ENCODE peak calls at places on chromosomes 12 and 14, in nine cellular contexts. Z, Q, M, C, R, I, P, J and O are unnamed samples.
A peak's percentile ranks its signal among the peaks of the same experiment; 100 is the strongest.

GRCh38 chr14:102523200-102524025 is 13.8 kb upstream of the ANKRD9 start:
- DNase-seq in Z (no peak), Q (peak; percentile 66), M (no peak), C (no peak), R (no peak), I (no peak), P (no peak), J (no peak), O (no peak)

GRCh38 chr12:3224530-3224903 is 147.3 kb downstream of the TSPAN9 start:
- DNase-seq in Z (no peak), Q (peak; percentile 65), M (no peak), C (no peak), R (no peak), I (no peak), P (no peak), J (no peak), O (no peak)

GRCh38 chr14:66496911-66497310 is 10.7 kb downstream of the CCDC196 start:
- DNase-seq in Z (no peak), Q (no peak), M (no peak), C (no peak), R (no peak), I (no peak), P (no peak), J (no peak), O (no peak)

GRCh38 chr12:50103767-50104321 is at the start of gene GPD1:
- DNase-seq in Z (peak; percentile 37), Q (peak; percentile 80), M (peak; percentile 73), C (no peak), R (no peak), I (no peak), P (peak; percentile 69), J (peak; percentile 90), O (no peak)

GRCh38 chr14:35355981-35356839 is 48.3 kb downstream of the NFKBIA start:
- DNase-seq in Z (no peak), Q (no peak), M (no peak), C (no peak), R (no peak), I (peak; percentile 32), P (no peak), J (peak; percentile 16), O (no peak)

GRCh38 chr12:121804417-121805111 is 755 bp downstream of the SETD1B start:
- DNase-seq in Z (no peak), Q (peak; percentile 77), M (no peak), C (no peak), R (no peak), I (no peak), P (no peak), J (peak; percentile 86), O (no peak)

GRCh38 chr12:10191865-10192264 is 13.0 kb downstream of the TMEM52B start:
- DNase-seq in Z (no peak), Q (no peak), M (no peak), C (no peak), R (no peak), I (no peak), P (no peak), J (no peak), O (no peak)

GRCh38 chr12:52020539-52021336 is 14.0 kb downstream of the TAMALIN start:
- DNase-seq in Z (peak; percentile 64), Q (peak; percentile 76), M (peak; percentile 55), C (peak; percentile 75), R (no peak), I (peak; percentile 31), P (peak; percentile 35), J (peak; percentile 84), O (no peak)

GRCh38 chr12:96294831-96295230 is 100.7 kb downstream of the ELK3 start:
- DNase-seq in Z (no peak), Q (no peak), M (no peak), C (no peak), R (peak; percentile 14), I (no peak), P (no peak), J (no peak), O (no peak)

GRCh38 chr12:81468206-81468605 is 290.9 kb downstream of the PPFIA2 start:
- DNase-seq in Z (no peak), Q (no peak), M (no peak), C (no peak), R (no peak), I (peak; percentile 57), P (no peak), J (no peak), O (no peak)

GRCh38 chr12:94459773-94460593 is at the start of gene CEP83:
- DNase-seq in Z (peak; percentile 80), Q (peak; percentile 99), M (peak; percentile 98), C (peak; percentile 94), R (peak; percentile 58), I (peak; percentile 89), P (peak; percentile 91), J (peak; percentile 99), O (peak; percentile 97)

GRCh38 chr12:12837025-12837872 is 24.1 kb downstream of the DDX47 start:
- DNase-seq in Z (peak; percentile 30), Q (no peak), M (no peak), C (peak; percentile 75), R (peak; percentile 58), I (peak; percentile 79), P (peak; percentile 69), J (peak; percentile 71), O (no peak)

GRCh38 chr14:97056086-97056485 is 258.9 kb downstream of the VRK1 start:
- DNase-seq in Z (no peak), Q (no peak), M (no peak), C (no peak), R (no peak), I (no peak), P (no peak), J (no peak), O (no peak)
- TF ChIP-seq CTCF in Z (no peak), Q (no peak), M (peak; percentile 14), C (no peak), R (no peak), I (no peak), P (no peak), J (no peak), O (no peak)

DNA sequence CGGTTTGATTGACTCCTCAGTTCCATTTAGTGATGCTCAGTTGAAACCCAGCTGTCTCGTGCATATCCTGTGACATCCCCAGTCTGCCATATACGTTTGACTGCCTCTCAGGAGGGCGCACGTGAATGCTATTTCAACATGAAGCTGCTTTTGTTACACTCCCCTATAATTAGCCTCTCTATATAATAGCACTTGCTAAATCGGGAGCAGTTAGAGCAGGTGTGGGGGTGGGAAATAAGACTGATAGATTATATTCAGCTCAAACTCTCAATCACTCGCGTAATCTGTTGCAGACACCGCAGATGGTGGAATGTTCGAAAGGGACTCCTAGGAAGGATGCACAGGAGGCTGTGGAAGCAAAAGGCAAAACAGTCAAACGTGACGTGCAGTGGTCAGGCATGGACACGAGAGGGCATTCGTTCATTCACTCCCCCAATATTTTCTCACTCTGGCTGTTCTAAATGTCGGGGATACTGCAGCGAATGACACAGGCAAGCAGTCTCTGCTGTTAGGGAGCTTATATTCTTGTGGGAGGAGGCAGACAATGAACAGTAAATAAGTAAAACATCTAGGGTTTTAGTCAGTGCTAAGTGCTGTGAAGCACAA is 29.8 kb downstream of the KCNA1 start:
- DNase-seq in Z (no peak), Q (no peak), M (no peak), C (no peak), R (no peak), I (no peak), P (no peak), J (no peak), O (no peak)
- TF ChIP-seq CTCF in Z (no peak), Q (no peak), M (no peak), C (no peak), R (no peak), I (peak; percentile 3), P (no peak), J (no peak), O (no peak)

GRCh38 chr12:65822732-65823480 is 1.4 kb upstream of the HMGA2 start:
- DNase-seq in Z (peak; percentile 25), Q (no peak), M (no peak), C (peak; percentile 69), R (peak; percentile 82), I (peak; percentile 69), P (no peak), J (no peak), O (peak; percentile 85)
- TF ChIP-seq CTCF in Z (no peak), Q (peak; percentile 6), M (no peak), C (no peak), R (no peak), I (peak; percentile 21), P (no peak), J (no peak), O (peak; percentile 27)

GRCh38 chr14:21995332-21995731 is 321.7 kb upstream of the OR4E1 start:
- DNase-seq in Z (no peak), Q (no peak), M (no peak), C (no peak), R (no peak), I (no peak), P (no peak), J (no peak), O (no peak)

GRCh38 chr14:21993070-21993469 is 319.5 kb upstream of the OR4E1 start:
- DNase-seq in Z (no peak), Q (no peak), M (no peak), C (no peak), R (no peak), I (no peak), P (no peak), J (no peak), O (no peak)

GRCh38 chr14:21999400-21999799 is 325.8 kb upstream of the OR4E1 start:
- DNase-seq in Z (no peak), Q (no peak), M (no peak), C (no peak), R (no peak), I (no peak), P (no peak), J (no peak), O (no peak)

GRCh38 chr14:21993837-21994236 is 320.2 kb upstream of the OR4E1 start:
- DNase-seq in Z (no peak), Q (no peak), M (no peak), C (no peak), R (no peak), I (no peak), P (no peak), J (no peak), O (no peak)

GRCh38 chr14:21997300-21997699 is 323.7 kb upstream of the OR4E1 start:
- DNase-seq in Z (no peak), Q (no peak), M (no peak), C (no peak), R (no peak), I (peak; percentile 20), P (peak; percentile 11), J (no peak), O (no peak)
- TF ChIP-seq CTCF in Z (peak; percentile 48), Q (peak; percentile 10), M (peak; percentile 12), C (no peak), R (no peak), I (peak; percentile 45), P (no peak), J (no peak), O (no peak)